ENCODE peak calls at places on chromosomes 16 and 17, in four cellular contexts. C is thoracic aorta, Q is tibial artery, U is suprapubic skin. P is an unnamed sample. For H3K27me3 and H3K36me3, the result is how much of the 10 kb centered on the place peaks cover.

GRCh38 chr17:81302861-81303326 is 7.8 kb upstream of the SLC38A10 start:
- DNase-seq in C (no peak), Q (no peak), U (no peak), P (no peak)

GRCh38 chr17:67377727-67378443 is 804 bp downstream of the PITPNC1 start:
- DNase-seq in C (no peak), Q (peak), U (peak), P (no peak)

GRCh38 chr17:13510062-13510461 is 91.7 kb downstream of the HS3ST3A1 start:
- DNase-seq in C (no peak), Q (no peak), U (no peak), P (no peak)

GRCh38 chr17:152860-153420 is 15.6 kb downstream of the SCGB1C2 start:
- DNase-seq in C (no peak), Q (no peak), U (peak), P (no peak)

GRCh38 chr16:58393138-58393504 is 850 bp downstream of the GINS3 start:
- DNase-seq in C (no peak), Q (no peak), U (no peak), P (no peak)

GRCh38 chr17:1244606-1245012 is 25.6 kb upstream of the BHLHA9 start:
- DNase-seq in C (no peak), Q (no peak), U (no peak), P (no peak)

GRCh38 chr17:880871-881269 is 98.7 kb downstream of the NXN start:
- DNase-seq in C (no peak), Q (no peak), U (no peak), P (no peak)

GRCh38 chr16:57380671-57381462 is 8.6 kb downstream of the CX3CL1 start:
- DNase-seq in C (no peak), Q (no peak), U (no peak), P (no peak)

GRCh38 chr17:75832164-75832651 is 12.0 kb downstream of the UNC13D start:
- DNase-seq in C (no peak), Q (no peak), U (no peak), P (no peak)

GRCh38 chr17:42194133-42194899 is at the start of gene GHDC:
- DNase-seq in C (peak), Q (peak), U (peak), P (peak)

GRCh38 chr16:11946433-11946832 is 4.6 kb upstream of the NPIPB2 start:
- DNase-seq in C (no peak), Q (no peak), U (no peak), P (no peak)

GRCh38 chr17:28704219-28704858 is 7.3 kb downstream of the PROCA1 start:
- DNase-seq in C (no peak), Q (no peak), U (no peak), P (no peak)

GRCh38 chr16:4350365-4350786 is 745 bp downstream of the PAM16 start:
- DNase-seq in C (no peak), Q (no peak), U (no peak), P (no peak)

GRCh38 chr16:87968541-87968940 is 17.3 kb downstream of the BANP start:
- DNase-seq in C (no peak), Q (no peak), U (peak), P (no peak)

GRCh38 chr17:15510361-15510760 is 42.9 kb upstream of the CDRT4 start:
- DNase-seq in C (peak), Q (no peak), U (no peak), P (peak)

GRCh38 chr17:39027037-39027436 is 59.8 kb upstream of the FBXO47 start:
- DNase-seq in C (no peak), Q (peak), U (peak), P (no peak)

GRCh38 chr16:84144301-84144858 is 597 bp downstream of the HSDL1 start:
- DNase-seq in C (no peak), Q (peak), U (no peak), P (no peak)

GRCh38 chr17:45282683-45283644 is 21.1 kb upstream of the SPATA32 start:
- DNase-seq in C (no peak), Q (no peak), U (peak), P (no peak)

GRCh38 chr16:67466581-67466980 is 14.4 kb downstream of the ATP6V0D1 start:
- DNase-seq in C (no peak), Q (no peak), U (no peak), P (no peak)

GRCh38 chr16:89023621-89024511 is 46.9 kb upstream of the CBFA2T3 start:
- DNase-seq in C (no peak), Q (peak), U (no peak), P (no peak)

GRCh38 chr16:74771656-74772315 is 2.8 kb downstream of the FA2H start:
- DNase-seq in C (no peak), Q (no peak), U (no peak), P (no peak)

GRCh38 chr17:2400474-2400866 is 390 bp downstream of the MNT start:
- DNase-seq in C (no peak), Q (no peak), U (peak), P (no peak)

GRCh38 chr17:47797797-47798196 is 23.8 kb downstream of the OSBPL7 start:
- DNase-seq in C (no peak), Q (no peak), U (no peak), P (no peak)

GRCh38 chr16:55657616-55658015 is 1.8 kb downstream of the SLC6A2 start:
- DNase-seq in C (no peak), Q (no peak), U (no peak), P (no peak)

GRCh38 chr17:30234954-30235353 is 543 bp downstream of the SLC6A4 start:
- DNase-seq in C (no peak), Q (no peak), U (no peak), P (no peak)

GRCh38 chr17:62165378-62165722 is 100.3 kb upstream of the MED13 start:
- DNase-seq in C (no peak), Q (no peak), U (no peak), P (no peak)

GRCh38 chr17:4548721-4549531 is 6.3 kb downstream of the MYBBP1A start:
- DNase-seq in C (no peak), Q (no peak), U (no peak), P (no peak)

GRCh38 chr17:41748275-41748674 is 13.8 kb upstream of the HAP1 start:
- DNase-seq in C (no peak), Q (no peak), U (no peak), P (no peak)

GRCh38 chr17:17667947-17668346 is 13.3 kb upstream of the RAI1 start:
- DNase-seq in C (no peak), Q (no peak), U (no peak), P (no peak)

GRCh38 chr17:68790931-68791330 is 164.3 kb downstream of the ABCA8 start:
- DNase-seq in C (no peak), Q (no peak), U (no peak), P (no peak)

GRCh38 chr17:55765472-55765871 is 14.6 kb downstream of the PCTP start:
- DNase-seq in C (no peak), Q (no peak), U (no peak), P (no peak)

GRCh38 chr16:28053461-28053860 is 10.1 kb downstream of the GSG1L start:
- DNase-seq in C (no peak), Q (no peak), U (no peak), P (no peak)

GRCh38 chr17:44198721-44199552 is 747 bp downstream of the ATXN7L3 start:
- DNase-seq in C (no peak), Q (peak), U (peak), P (no peak)

GRCh38 chr17:79203657-79204056 is 129.0 kb downstream of the ENGASE start:
- DNase-seq in C (no peak), Q (no peak), U (no peak), P (no peak)

GRCh38 chr17:79204261-79204660 is 129.6 kb downstream of the ENGASE start:
- DNase-seq in C (no peak), Q (no peak), U (no peak), P (no peak)

GRCh38 chr17:79201536-79202227 is 127.1 kb downstream of the ENGASE start:
- DNase-seq in C (no peak), Q (no peak), U (no peak), P (no peak)

GRCh38 chr17:79202476-79202875 is 127.9 kb downstream of the ENGASE start:
- DNase-seq in C (no peak), Q (no peak), U (no peak), P (no peak)

DNA sequence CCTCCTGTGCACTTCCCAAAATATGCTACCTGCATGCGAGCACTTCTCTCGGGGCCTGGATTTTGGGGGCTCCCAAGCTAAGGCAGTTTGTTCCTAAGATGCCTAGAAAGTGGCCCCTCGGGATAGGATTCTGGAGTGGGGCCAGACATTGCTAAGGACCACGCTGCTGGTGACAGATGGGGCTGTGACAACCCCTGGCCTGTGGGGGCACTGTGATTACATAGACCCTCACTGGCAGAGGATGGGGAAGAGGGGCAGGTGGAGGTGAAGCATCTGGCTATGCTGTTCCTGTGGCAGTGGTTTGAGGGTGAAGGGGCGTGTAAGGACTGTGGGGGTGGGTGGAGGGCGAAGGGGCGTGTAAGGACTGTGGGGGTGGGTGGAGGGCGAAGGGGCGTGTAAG is 128.4 kb downstream of the ENGASE start:
- DNase-seq in C (no peak), Q (no peak), U (no peak), P (no peak)
- H3K27me3 ChIP-seq in C (under half), Q (half or more), U (half or more), P (under half)

DNA sequence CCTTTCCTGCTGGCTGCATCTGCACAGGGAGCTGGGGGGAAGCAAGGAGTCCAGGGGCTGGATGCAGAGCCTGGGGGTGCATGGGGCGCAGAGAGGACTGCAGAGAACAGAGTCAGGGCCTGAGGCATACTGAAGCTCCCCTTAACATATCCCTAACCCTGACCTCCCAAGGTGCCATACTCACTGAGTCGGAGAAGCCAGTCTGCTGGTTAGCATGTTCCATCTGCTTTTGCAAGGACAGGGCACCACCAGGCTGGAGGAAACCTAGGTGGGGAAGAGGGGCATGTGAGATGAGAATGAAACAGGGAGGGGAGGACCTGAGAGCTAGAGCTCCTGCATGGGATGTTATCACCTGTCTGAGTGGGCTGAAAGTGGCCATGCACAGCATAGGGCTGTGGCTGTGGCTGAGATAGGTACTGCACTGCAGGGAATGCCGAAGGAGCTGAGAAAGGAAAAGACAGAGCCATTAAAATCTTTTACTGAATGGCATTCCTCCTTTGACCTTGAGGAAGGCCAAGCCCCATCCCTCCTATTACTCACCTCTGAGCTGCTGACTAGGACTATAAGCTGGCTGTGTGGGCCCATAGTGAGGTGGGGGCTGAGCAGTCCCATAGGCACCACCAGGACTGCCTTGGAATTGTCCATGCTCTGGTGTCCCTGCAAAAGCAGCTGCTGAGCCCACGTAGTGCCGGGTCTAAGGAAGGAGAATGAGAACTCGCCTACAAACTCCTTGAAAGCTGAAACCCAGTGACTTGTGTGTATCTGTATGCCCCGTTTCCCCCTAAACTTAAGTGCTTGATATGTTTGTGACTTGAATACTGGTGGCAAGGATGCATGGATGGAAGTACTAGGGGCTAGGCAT is 1.9 kb downstream of the GPS2 start:
- DNase-seq in C (no peak), Q (no peak), U (no peak), P (no peak)
- TF ChIP-seq CTCF in C (peak), Q (no peak), U (no peak), P (no peak)

GRCh38 chr16:2066139-2066538 is 18.4 kb downstream of the TSC2 start:
- DNase-seq in C (no peak), Q (no peak), U (no peak), P (no peak)
- H3K36me3 ChIP-seq in C (half or more), Q (half or more), U (half or more), P (under half)

GRCh38 chr17:72351365-72351764 is 230.5 kb downstream of the SOX9 start:
- DNase-seq in C (no peak), Q (no peak), U (no peak), P (no peak)

GRCh38 chr17:72349508-72350472 is 229.0 kb downstream of the SOX9 start:
- DNase-seq in C (no peak), Q (no peak), U (peak), P (no peak)

GRCh38 chr17:72349011-72349410 is 228.2 kb downstream of the SOX9 start:
- DNase-seq in C (no peak), Q (no peak), U (no peak), P (no peak)

GRCh38 chr17:72353502-72353901 is 232.7 kb downstream of the SOX9 start:
- DNase-seq in C (no peak), Q (no peak), U (no peak), P (no peak)

DNA sequence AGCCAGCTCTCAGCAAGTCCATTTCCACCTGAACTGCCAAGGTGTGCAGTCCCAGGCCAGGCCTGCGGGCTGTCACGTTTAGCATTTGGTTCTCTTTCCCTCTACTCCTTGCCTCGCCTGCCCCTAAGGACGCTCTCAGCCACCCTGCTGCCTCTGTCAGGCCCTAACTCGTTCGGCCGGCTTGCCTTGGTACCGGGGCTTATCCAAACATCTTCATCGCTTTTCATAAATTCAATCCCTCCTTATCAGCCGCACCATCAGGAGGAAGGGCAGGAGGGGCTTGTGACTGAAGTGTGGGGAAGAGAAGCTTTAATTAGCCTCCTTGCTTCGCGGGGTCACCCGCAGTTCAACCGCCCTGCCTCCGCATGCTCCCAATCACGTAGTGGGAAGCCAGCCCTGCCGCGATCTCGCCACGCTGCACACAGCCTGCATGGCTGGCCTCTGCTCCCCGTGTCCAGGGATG is 231.1 kb downstream of the SOX9 start:
- DNase-seq in C (no peak), Q (no peak), U (peak), P (no peak)
- H3K27me3 ChIP-seq in C (under half), Q (under half), U (under half), P (under half)

GRCh38 chr16:5604770-5605169 is 507.2 kb upstream of the EEF2KMT start:
- DNase-seq in C (no peak), Q (no peak), U (no peak), P (no peak)
- TF ChIP-seq CTCF in C (no peak), Q (no peak), U (no peak), P (no peak)

P was measured in BJ.